ENCODE peak calls at places on chromosomes 2 and 18, in four cellular contexts. A is CD4-positive, CD25-positive, alpha-beta regulatory T cell; O is AG04450; C is fibroblast of lung. I is an unnamed sample.

GRCh38 chr2:223049356-223049755 is 2.6 kb upstream of the KCNE4 start:
- DNase-seq in C (no peak), O (no peak), A (no peak), I (no peak)

GRCh38 chr18:30763913-30764350 is 278.6 kb downstream of the DSC3 start:
- DNase-seq in O (no peak), A (no peak), C (no peak), I (no peak)

GRCh38 chr2:8525582-8526402 is 156.1 kb upstream of the ID2 start:
- DNase-seq in C (peak), A (no peak), O (no peak), I (no peak)

GRCh38 chr18:48814490-48815181 is 136.1 kb downstream of the SMAD7 start:
- DNase-seq in A (no peak), O (no peak), C (peak), I (no peak)

GRCh38 chr2:111037136-111037535 is 83.6 kb upstream of the BCL2L11 start:
- DNase-seq in O (no peak), C (no peak), A (no peak), I (no peak)

GRCh38 chr2:20035961-20036666 is 15.3 kb downstream of the LAPTM4A start:
- DNase-seq in O (no peak), C (no peak), A (no peak), I (no peak)

GRCh38 chr2:106356291-106356690 is 111.9 kb downstream of the RGPD3 start:
- DNase-seq in C (no peak), A (no peak), O (no peak), I (no peak)

GRCh38 chr2:25421289-25421688 is 79.6 kb upstream of the DNMT3A start:
- DNase-seq in A (no peak), C (no peak), O (no peak), I (no peak)

GRCh38 chr2:11056614-11057013 is 98.7 kb upstream of the SLC66A3 start:
- DNase-seq in A (no peak), O (peak), C (peak), I (peak)

GRCh38 chr2:107259411-107260195 is 373.6 kb upstream of the ST6GAL2 start:
- DNase-seq in O (no peak), C (no peak), A (no peak), I (no peak)

GRCh38 chr2:191945623-191946022 is 98.7 kb upstream of the CAVIN2 start:
- DNase-seq in A (no peak), C (no peak), O (no peak), I (no peak)

GRCh38 chr2:174438146-174438886 is 42.8 kb downstream of the SCRN3 start:
- DNase-seq in A (no peak), O (no peak), C (no peak), I (no peak)

GRCh38 chr2:98807221-98807620 is 76.3 kb upstream of the MGAT4A start:
- DNase-seq in A (no peak), C (no peak), O (no peak), I (no peak)

GRCh38 chr2:10990561-10991111 is 78.9 kb downstream of the KCNF1 start:
- DNase-seq in C (no peak), A (no peak), O (no peak), I (no peak)

DNA sequence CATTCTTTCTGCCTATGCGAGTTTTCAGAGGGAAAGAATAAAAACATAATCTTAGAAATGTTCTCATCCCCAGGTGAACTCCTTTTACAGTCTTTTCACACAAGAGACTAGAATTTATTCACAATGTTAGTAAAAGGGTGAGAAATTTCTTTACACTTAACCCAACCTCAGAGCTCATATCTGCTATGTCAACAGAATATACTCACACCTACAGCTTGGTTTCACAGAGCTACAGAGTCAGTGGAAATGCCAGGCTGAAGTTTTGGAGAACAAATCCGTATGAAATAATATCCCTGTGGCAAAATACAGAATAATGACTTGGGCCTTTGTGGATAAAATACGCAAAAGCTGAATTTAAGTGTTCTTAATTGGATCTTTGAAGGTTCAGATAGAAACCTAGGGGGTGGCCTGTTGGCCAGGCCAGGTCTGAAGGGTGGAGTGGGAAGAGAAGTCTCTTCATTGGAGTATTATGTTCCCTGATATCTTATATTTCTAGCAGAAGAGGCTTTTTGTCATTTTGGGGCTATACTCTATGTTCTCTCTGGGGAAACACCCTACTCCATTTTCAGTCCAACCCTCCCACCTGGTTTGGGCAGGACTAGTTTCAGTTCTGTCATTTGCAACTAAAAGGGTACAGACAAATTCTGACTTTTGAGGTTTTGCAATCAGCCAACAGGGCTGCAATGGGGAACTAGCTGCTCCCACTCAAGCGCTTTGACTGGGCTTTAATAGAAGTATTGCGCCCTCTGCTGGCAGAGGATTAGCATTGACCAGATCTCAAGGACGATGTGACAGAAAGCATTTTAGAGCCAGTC is 25.7 kb downstream of the FBXO48 start:
- DNase-seq in O (peak), A (peak), C (peak), I (peak)
- H3K4me3 ChIP-seq in O (no peak), A (no peak), C (no peak), I (no peak)

GRCh38 chr2:86818114-86818801 is 27.5 kb upstream of the CD8A start:
- DNase-seq in O (no peak), A (no peak), C (no peak), I (no peak)
- H3K4me3 ChIP-seq in O (no peak), A (no peak), C (no peak), I (no peak)

DNA sequence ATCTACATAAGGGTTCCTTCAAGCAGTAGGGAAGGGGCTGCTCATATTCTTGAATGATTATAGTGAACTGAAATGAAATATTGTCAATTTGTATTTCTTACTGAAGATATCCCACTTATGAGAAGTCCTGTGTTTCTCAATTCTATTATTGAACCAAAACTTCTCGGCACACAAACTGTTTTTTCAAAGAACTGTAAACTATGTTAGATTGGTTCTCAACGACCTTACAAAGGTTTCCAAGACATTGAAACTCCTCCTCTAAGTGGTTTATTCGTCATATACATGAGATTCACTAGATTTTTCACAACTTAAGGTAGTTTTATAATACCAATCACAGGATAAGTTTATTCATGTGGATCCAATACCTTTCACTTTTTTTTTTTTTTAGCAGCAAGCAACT is 1.4 kb downstream of the CCL20 start:
- DNase-seq in C (no peak), A (no peak), O (no peak), I (no peak)
- H3K4me3 ChIP-seq in C (no peak), A (peak), O (no peak), I (peak)

DNA sequence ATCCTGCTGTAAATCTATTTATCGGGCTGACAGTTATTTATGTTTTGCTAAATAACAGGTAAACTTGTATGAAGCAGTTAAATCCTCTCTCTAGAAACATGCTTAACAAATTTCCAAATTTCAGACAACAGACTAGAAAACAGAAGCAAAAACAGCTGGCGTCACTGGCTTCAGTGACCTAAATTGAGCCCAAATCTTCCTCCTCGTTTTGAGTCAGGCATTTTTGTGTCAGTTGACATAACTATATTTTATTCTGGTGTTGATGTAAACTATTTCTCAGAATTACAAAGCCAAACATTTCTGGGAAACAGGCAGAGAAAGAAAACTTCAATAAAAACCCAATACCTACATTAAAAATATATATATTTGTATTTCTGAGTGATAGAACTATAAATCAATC is 21.7 kb downstream of the RBMS1 start:
- DNase-seq in A (no peak), C (peak), O (no peak), I (no peak)
- H3K4me3 ChIP-seq in A (no peak), C (no peak), O (no peak), I (no peak)

DNA sequence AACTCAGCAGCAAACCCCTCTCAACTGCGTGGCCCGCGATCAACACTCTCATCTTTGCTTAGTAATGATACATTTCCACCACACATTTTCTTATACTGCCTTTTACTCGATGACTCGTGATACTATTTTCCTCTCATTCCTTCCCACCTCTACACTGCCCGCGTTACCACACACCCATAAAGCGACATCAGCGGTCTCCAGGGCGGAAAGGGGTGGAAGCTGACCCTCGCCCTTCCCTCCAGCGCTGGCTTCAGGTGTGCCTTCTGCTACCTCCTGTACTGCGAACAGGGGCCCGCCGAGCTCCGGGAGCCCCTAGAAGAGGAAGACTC is 1.3 kb downstream of the NETO1 start:
- DNase-seq in A (no peak), C (no peak), O (no peak), I (no peak)
- H3K4me3 ChIP-seq in A (no peak), C (no peak), O (peak), I (peak)

DNA sequence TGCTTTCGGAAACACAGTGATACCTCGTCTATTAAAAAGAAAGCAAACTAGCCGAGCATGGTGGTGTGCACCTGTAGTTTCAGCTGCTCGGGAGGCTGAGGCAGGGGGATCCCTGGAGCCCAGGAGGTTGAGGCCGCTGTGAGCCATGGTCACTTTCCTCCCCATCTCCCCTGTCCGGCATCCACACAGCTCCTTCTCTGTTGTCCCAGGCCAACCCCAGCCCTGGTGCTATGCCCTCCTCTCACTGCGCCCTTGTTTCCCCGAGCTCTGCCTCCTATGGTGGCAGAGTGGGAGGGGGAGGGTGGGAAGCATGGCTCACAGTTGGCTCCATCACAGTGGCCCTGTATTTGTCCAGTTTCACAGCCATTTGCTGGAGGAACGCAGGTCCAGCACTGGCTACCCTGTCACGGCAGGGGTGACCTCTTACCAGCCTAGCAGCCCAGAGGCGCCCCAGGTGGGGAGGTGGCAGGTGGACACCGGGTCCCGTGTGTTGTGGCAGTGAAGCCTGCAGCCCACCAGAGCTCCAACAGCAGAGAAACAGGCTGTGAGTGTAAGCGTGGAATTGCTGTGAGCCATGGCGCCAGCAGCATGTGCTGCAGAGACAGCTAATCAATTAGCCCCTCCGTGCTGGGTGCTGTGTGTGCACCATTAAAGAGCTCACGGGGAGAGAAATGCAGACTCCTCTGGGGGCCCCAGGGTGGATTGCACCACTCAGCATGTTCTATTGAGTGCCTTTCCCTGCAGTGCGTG is 15.6 kb downstream of the RTP5 start:
- DNase-seq in A (no peak), O (no peak), C (no peak), I (no peak)
- H3K4me3 ChIP-seq in A (no peak), O (no peak), C (no peak), I (no peak)

GRCh38 chr2:219175486-219175885 is 1.2 kb downstream of the CNPPD1 start:
- DNase-seq in O (no peak), A (no peak), C (no peak), I (no peak)
- H3K4me3 ChIP-seq in O (peak), A (peak), C (peak), I (peak)